ENCODE peak calls at places on chromosomes 2 and 18, in five cellular contexts. P, K, N, U and J are unnamed samples.

GRCh38 chr2:235747868-235748144 is 254.0 kb downstream of the AGAP1 start:
- DNase-seq in U (no peak), P (no peak), N (no peak), K (peak), J (no peak)

GRCh38 chr2:203722411-203722810 is 16.0 kb downstream of the CD28 start:
- DNase-seq in P (no peak), N (no peak), K (no peak), U (no peak), J (no peak)

GRCh38 chr2:128644156-128644555 is 325.5 kb upstream of the HS6ST1 start:
- DNase-seq in N (no peak), P (no peak), U (peak), K (no peak), J (peak)

GRCh38 chr2:28364611-28365010 is 28.0 kb upstream of the FOSL2 start:
- DNase-seq in N (peak), K (no peak), U (no peak), P (no peak), J (peak)

GRCh38 chr2:27584597-27584996 is 1.8 kb downstream of the ZNF512 start:
- DNase-seq in P (no peak), K (no peak), N (no peak), U (no peak), J (no peak)

GRCh38 chr2:55879976-55880375 is 43.6 kb downstream of the EFEMP1 start:
- DNase-seq in N (no peak), P (no peak), U (no peak), K (no peak), J (no peak)

GRCh38 chr2:17940105-17940630 is 61.7 kb downstream of the KCNS3 start:
- DNase-seq in N (no peak), P (no peak), K (no peak), U (no peak), J (no peak)

GRCh38 chr18:55473078-55473477 is 114.9 kb downstream of the TCF4 start:
- DNase-seq in U (no peak), K (no peak), N (no peak), P (no peak), J (no peak)

GRCh38 chr2:17328161-17328560 is 190.1 kb downstream of the RAD51AP2 start:
- DNase-seq in U (no peak), K (no peak), P (no peak), N (no peak), J (no peak)

GRCh38 chr2:218252509-218253247 is 8.1 kb upstream of the GPBAR1 start:
- DNase-seq in K (no peak), N (no peak), U (peak), P (no peak), J (no peak)

GRCh38 chr2:109124982-109125594 is 3.9 kb upstream of the SH3RF3 start:
- DNase-seq in P (no peak), U (no peak), K (no peak), N (no peak), J (no peak)

GRCh38 chr2:177553176-177553909 is 160.8 kb downstream of the AGPS start:
- DNase-seq in U (no peak), K (no peak), N (no peak), P (peak), J (no peak)

GRCh38 chr2:26770986-26771586 is 7.0 kb downstream of the SLC35F6 start:
- DNase-seq in U (peak), P (peak), N (peak), K (peak), J (no peak)

GRCh38 chr2:184367211-184367610 is 231.1 kb upstream of the ZNF804A start:
- DNase-seq in N (no peak), P (no peak), K (no peak), U (no peak), J (no peak)

GRCh38 chr2:187842978-187843847 is 289.0 kb upstream of the TFPI start:
- DNase-seq in K (no peak), N (no peak), P (peak), U (no peak), J (no peak)

GRCh38 chr2:75200140-75200985 is 1.0 kb upstream of the TACR1 start:
- DNase-seq in U (peak), P (no peak), K (peak), N (peak), J (peak)

GRCh38 chr18:68428026-68428425 is 286.9 kb downstream of the TMX3 start:
- DNase-seq in N (no peak), K (no peak), U (no peak), P (no peak), J (no peak)

GRCh38 chr2:212686285-212686895 is 147.8 kb upstream of the ERBB4 start:
- DNase-seq in P (peak), N (peak), U (peak), K (peak), J (no peak)

GRCh38 chr2:73069855-73070650 is 1.5 kb downstream of the SFXN5 start:
- DNase-seq in P (no peak), N (no peak), U (no peak), K (no peak), J (peak)

GRCh38 chr2:206873426-206873825 is 65.9 kb upstream of the CPO start:
- DNase-seq in U (no peak), P (no peak), N (no peak), K (no peak), J (no peak)

GRCh38 chr18:48832961-48833700 is 117.6 kb downstream of the SMAD7 start:
- DNase-seq in P (no peak), U (peak), K (peak), N (peak), J (peak)
- H3K27ac ChIP-seq in P (no peak), U (peak), K (no peak), N (no peak), J (no peak)

GRCh38 chr2:158761626-158762025 is 33.5 kb upstream of the DAPL1 start:
- DNase-seq in P (no peak), K (no peak), U (no peak), N (no peak), J (no peak)

GRCh38 chr2:158760887-158761286 is 34.2 kb upstream of the DAPL1 start:
- DNase-seq in U (no peak), P (no peak), N (no peak), K (no peak), J (no peak)

GRCh38 chr2:158772306-158773078 is 22.6 kb upstream of the DAPL1 start:
- DNase-seq in P (no peak), K (no peak), U (no peak), N (no peak), J (no peak)

GRCh38 chr2:158766524-158766923 is 28.6 kb upstream of the DAPL1 start:
- DNase-seq in N (no peak), U (no peak), P (no peak), K (no peak), J (no peak)
- H3K27ac ChIP-seq in N (no peak), U (no peak), P (no peak), K (no peak), J (no peak)

DNA sequence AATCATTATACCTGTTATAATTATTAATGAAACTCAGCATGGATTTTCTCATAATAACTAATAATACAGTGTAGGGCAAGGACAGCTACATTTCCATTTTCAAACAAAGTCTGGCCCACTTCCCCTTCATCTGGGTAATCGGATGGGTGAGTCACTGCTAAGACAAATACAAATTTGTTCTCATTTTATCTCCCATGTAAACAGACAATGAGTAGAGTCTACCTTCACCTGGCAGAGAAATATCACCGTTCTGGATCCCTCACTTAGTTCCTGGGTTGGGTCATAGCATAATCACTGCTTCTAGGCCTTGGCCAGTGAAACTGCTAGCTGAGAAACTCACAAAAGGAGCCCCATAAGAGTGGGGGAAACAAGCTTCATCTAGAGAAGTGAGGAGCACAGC is 9.2 kb downstream of the CNTNAP5 start:
- DNase-seq in K (no peak), N (no peak), U (no peak), P (no peak), J (no peak)
- H3K27ac ChIP-seq in K (no peak), N (no peak), U (no peak), P (no peak), J (no peak)

DNA sequence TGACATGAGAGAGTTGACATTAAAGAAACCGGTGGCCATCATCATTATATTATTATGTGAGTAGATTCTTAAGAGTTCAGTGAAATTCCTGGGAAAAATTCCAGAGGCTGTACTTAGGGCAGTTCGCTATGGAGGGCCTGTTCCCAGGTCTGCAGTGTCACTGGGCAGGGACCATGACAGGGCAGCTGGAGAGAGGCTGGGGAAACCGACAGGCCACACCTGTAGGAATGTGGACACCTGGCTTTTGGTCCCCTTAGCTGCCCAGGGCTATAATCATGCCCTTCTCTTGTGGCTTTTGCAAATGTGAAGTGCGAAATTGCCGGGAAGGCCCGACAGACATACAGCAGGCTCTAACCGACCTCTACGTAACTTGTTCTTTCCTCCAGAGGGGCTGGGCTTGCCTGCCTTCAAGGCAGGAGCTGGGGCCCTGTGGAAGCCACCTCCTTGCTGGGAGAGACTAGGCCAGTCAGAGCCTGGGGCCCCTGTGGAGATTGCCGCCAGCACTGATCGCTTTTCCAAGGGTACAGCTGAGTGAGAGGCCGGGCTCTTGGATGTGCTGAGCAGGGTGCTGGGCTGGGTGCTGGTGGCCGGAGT is 31.2 kb downstream of the GLI2 start:
- DNase-seq in P (no peak), N (no peak), K (no peak), U (no peak), J (peak)
- H3K27ac ChIP-seq in P (no peak), N (peak), K (peak), U (peak), J (peak)

GRCh38 chr2:162114291-162114690 is 37.8 kb downstream of the GCG start:
- DNase-seq in P (no peak), K (no peak), U (no peak), N (no peak), J (no peak)
- H3K27ac ChIP-seq in P (no peak), K (no peak), U (no peak), N (no peak), J (no peak)

GRCh38 chr2:112642961-112643360 is 2.8 kb upstream of the SLC20A1 start:
- DNase-seq in U (no peak), N (no peak), K (no peak), P (no peak), J (no peak)

GRCh38 chr2:112642561-112642960 is 3.2 kb upstream of the SLC20A1 start:
- DNase-seq in U (no peak), N (no peak), P (no peak), K (no peak), J (no peak)

GRCh38 chr2:112644933-112645395 is 775 bp upstream of the SLC20A1 start:
- DNase-seq in N (no peak), K (no peak), U (no peak), P (no peak), J (no peak)

GRCh38 chr2:112644155-112644932 is 1.4 kb upstream of the SLC20A1 start:
- DNase-seq in K (peak), U (no peak), N (no peak), P (no peak), J (no peak)

GRCh38 chr2:112643488-112643887 is 2.3 kb upstream of the SLC20A1 start:
- DNase-seq in U (no peak), K (no peak), P (no peak), N (no peak), J (no peak)
- H3K27ac ChIP-seq in U (no peak), K (peak), P (no peak), N (peak), J (no peak)

GRCh38 chr2:163735692-163736432 is at the start of gene FIGN:
- DNase-seq in U (peak), N (peak), K (peak), P (no peak), J (no peak)
- H3K27ac ChIP-seq in U (peak), N (peak), K (peak), P (no peak), J (peak)

GRCh38 chr2:147843864-147844690 is 752 bp upstream of the ACVR2A start:
- DNase-seq in P (peak), U (peak), K (peak), N (peak), J (peak)
- H3K27ac ChIP-seq in P (no peak), U (peak), K (peak), N (peak), J (peak)

DNA sequence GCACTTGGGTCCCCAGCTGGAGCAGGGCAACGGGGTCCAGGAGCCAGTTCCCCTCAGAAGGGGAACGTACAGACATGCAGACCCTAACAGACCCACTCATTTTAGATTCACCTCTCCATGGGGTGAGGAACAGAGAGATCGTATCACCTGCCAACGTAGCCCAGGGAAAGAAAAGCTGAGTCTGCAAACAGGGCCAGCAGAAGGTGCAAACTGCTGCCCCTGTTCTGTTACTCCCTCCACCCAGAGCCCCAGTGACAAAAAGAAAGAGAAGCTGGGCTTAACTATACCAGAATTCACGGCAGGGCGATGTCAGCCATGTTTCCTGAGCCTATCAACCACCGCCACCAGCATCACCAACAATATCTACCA is 817 bp upstream of the HS1BP3 start:
- DNase-seq in P (no peak), N (no peak), K (no peak), U (no peak), J (no peak)
- H3K27ac ChIP-seq in P (no peak), N (peak), K (peak), U (peak), J (peak)